ENCODE peak calls at places on chromosomes 13 and 19, in five cellular contexts. O is stomach, N is cardiac muscle cell, E is activated B cell treated with CpG ODN at 0.5 μM for 24 hours, P is colonic mucosa. U is an unnamed sample.

GRCh38 chr19:1016647-1017114 is 4.2 kb downstream of the TMEM259 start:
- DNase-seq in E (no peak), P (peak), O (no peak), N (no peak), U (no peak)

GRCh38 chr13:59038824-59039223 is 1124.9 kb downstream of the DIAPH3 start:
- DNase-seq in O (no peak), P (no peak), E (no peak), N (peak), U (no peak)

GRCh38 chr13:22198656-22199217 is 527.9 kb downstream of the FGF9 start:
- DNase-seq in E (no peak), P (no peak), O (no peak), N (no peak), U (no peak)

GRCh38 chr13:31930490-31930889 is 101.1 kb upstream of the FRY start:
- DNase-seq in P (no peak), N (no peak), E (no peak), O (no peak), U (no peak)

GRCh38 chr13:83065136-83065535 is 817.1 kb downstream of the SLITRK1 start:
- DNase-seq in P (no peak), O (no peak), N (peak), E (no peak), U (no peak)

GRCh38 chr13:97330448-97330847 is 103.5 kb upstream of the RAP2A start:
- DNase-seq in O (no peak), N (no peak), P (no peak), E (no peak), U (no peak)

GRCh38 chr13:111031531-111031961 is 83.6 kb upstream of the ARHGEF7 start:
- DNase-seq in N (peak), O (no peak), P (no peak), E (no peak), U (no peak)

GRCh38 chr13:73820688-73821087 is 313.5 kb downstream of the KLF12 start:
- DNase-seq in E (no peak), N (no peak), P (no peak), O (no peak), U (no peak)

GRCh38 chr13:99991806-99992242 is 10.2 kb downstream of the ZIC2 start:
- DNase-seq in E (no peak), N (no peak), O (no peak), P (no peak), U (no peak)

GRCh38 chr19:48830965-48831364 is 5.3 kb downstream of the HSD17B14 start:
- DNase-seq in P (no peak), O (no peak), E (no peak), N (no peak), U (no peak)

GRCh38 chr13:59259416-59260000 is 904.2 kb downstream of the DIAPH3 start:
- DNase-seq in E (no peak), O (no peak), N (no peak), P (no peak), U (no peak)

GRCh38 chr19:1241417-1242095 is at the start of gene ATP5F1D:
- DNase-seq in E (peak), O (peak), N (peak), P (peak), U (peak)

GRCh38 chr13:34730966-34731365 is 211.1 kb upstream of the NBEA start:
- DNase-seq in P (no peak), O (no peak), E (no peak), N (no peak), U (no peak)

GRCh38 chr19:14089662-14090508 is 666 bp downstream of the SAMD1 start:
- DNase-seq in E (peak), N (peak), P (no peak), O (peak), U (peak)

GRCh38 chr13:33453911-33454310 is 168.4 kb upstream of the STARD13 start:
- DNase-seq in O (no peak), N (no peak), P (no peak), E (no peak), U (no peak)

GRCh38 chr13:105984236-105984635 is 551.2 kb downstream of the EFNB2 start:
- DNase-seq in P (no peak), N (no peak), O (no peak), E (no peak), U (no peak)

GRCh38 chr13:61255035-61255796 is 160.4 kb downstream of the PCDH20 start:
- DNase-seq in P (no peak), E (no peak), O (no peak), N (peak), U (no peak)

GRCh38 chr19:54653181-54653809 is 9.5 kb upstream of the LILRB4 start:
- DNase-seq in O (no peak), E (no peak), P (no peak), N (peak), U (peak)

GRCh38 chr13:91406619-91407018 is 8.2 kb downstream of the GPC5 start:
- DNase-seq in O (no peak), P (no peak), N (peak), E (no peak), U (peak)

GRCh38 chr13:26555413-26555812 is 2.1 kb upstream of the WASF3 start:
- DNase-seq in E (no peak), O (no peak), P (no peak), N (no peak), U (no peak)

GRCh38 chr19:58089846-58090245 is 8.2 kb downstream of the ZSCAN18 start:
- DNase-seq in E (no peak), O (no peak), P (no peak), N (no peak), U (no peak)

GRCh38 chr19:11848594-11849263 is at the start of gene ZNF439:
- DNase-seq in O (peak), N (peak), E (peak), P (peak), U (peak)

GRCh38 chr13:42485272-42485671 is 88.7 kb upstream of the TNFSF11 start:
- DNase-seq in P (no peak), E (no peak), N (no peak), O (no peak), U (no peak)

GRCh38 chr19:4547303-4548237 is 7.7 kb upstream of the LRG1 start:
- DNase-seq in N (peak), E (no peak), O (peak), P (peak), U (no peak)
- TF ChIP-seq CTCF in N (peak), E (no peak), O (no peak), P (peak), U (peak)

DNA sequence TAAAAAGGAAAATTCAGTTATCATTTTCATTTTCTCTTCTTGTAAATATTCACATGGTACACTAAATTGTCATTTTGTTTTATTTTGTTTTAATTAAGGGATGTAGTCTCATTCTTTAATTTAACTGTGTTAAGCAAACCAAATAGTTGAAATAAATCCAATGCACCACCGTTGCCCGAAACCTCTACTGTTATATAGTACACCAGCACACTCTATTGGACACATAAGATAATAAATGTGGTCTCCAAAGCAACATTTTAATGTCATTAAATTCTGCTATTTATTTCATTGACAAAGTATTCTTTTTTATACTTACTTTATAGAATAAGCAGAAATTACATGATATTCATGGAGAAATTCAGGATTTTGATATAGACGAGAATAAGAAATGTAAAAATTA is 156.4 kb upstream of the FREM2 start:
- DNase-seq in N (peak), O (no peak), P (no peak), E (no peak), U (no peak)
- TF ChIP-seq CTCF in N (peak), O (no peak), P (no peak), E (no peak), U (peak)

DNA sequence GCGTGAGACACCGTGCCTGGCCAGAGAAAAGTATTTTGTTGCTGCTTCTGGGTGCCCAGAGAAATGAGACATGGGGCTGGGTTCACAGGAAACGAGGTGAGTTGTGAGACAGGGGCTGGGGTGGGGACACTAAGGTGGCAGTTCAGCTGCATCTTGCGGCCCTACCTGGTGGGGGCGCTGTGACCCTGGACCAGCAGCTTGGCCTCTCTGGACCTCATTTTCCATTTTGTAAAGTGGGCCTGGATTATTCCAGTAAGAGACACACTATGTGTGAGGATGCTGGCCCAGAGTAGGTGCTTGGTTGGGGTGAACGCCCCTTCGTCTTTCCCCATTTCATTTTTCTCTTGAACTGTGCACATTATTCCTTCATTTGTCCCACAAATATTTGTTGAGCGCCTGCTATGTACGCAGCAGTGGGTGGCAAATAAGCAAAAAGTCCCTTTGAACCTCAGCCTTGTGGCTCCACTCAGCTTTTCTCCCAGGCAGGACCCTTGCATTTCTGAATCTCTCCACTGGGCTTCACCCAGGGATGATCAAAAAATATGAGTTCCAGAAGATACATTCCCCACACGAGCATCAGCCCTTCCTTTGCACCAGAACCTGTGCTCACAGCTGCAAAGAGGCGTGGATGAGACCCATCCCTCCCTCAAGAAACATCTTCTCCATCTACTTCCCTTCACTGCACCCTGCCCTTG is 26.6 kb upstream of the OR10H1 start:
- DNase-seq in O (no peak), N (no peak), E (no peak), P (no peak), U (no peak)
- TF ChIP-seq CTCF in O (no peak), N (no peak), E (no peak), P (no peak), U (no peak)

DNA sequence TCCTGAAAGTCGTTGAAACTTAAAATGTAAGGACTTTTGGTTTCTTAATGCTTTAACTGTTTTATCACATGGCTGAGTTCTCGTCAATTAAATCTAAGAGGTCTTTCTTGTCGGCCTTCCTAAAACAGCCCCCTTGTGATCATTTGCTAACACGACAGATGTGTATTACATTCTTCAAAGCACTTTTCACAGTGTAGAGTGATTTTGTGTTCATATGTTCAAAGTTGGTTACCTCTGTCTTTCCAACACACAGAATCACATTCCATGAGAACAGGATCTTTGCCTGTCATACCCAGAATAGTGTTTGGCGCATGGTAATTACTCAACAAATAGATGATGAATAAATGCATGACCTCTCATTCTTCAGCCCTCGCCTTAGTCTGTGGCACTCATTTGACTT is 1.1 kb downstream of the GTF2F2 start:
- DNase-seq in O (no peak), N (peak), P (no peak), E (no peak), U (no peak)
- TF ChIP-seq CTCF in O (no peak), N (peak), P (no peak), E (no peak), U (no peak)

GRCh38 chr19:18063463-18063862 is 23.3 kb downstream of the IL12RB1 start:
- DNase-seq in O (no peak), E (no peak), N (no peak), P (no peak), U (no peak)
- TF ChIP-seq CTCF in O (no peak), E (no peak), N (peak), P (no peak), U (no peak)

DNA sequence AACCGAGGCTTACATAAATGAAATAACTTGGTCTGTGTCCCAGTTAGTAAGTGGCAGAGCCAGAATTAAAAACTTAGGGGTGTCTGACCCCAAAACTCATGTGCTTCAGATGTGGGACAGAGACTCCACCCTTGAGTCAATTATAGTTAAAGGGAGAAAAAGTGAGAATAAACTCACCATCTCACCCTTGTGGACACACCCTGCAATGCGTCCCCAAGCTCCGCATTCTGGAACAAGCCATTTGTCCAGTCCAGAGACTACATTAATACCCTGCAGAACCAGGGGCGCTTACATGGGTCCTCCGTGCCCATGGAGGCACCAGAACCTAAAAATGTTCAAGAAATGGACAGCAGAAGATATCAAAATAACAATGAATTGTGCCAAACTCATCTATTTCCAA is 207.0 kb upstream of the ZNF507 start:
- DNase-seq in N (no peak), E (no peak), P (no peak), O (no peak), U (no peak)
- TF ChIP-seq CTCF in N (no peak), E (no peak), P (no peak), O (no peak), U (no peak)

DNA sequence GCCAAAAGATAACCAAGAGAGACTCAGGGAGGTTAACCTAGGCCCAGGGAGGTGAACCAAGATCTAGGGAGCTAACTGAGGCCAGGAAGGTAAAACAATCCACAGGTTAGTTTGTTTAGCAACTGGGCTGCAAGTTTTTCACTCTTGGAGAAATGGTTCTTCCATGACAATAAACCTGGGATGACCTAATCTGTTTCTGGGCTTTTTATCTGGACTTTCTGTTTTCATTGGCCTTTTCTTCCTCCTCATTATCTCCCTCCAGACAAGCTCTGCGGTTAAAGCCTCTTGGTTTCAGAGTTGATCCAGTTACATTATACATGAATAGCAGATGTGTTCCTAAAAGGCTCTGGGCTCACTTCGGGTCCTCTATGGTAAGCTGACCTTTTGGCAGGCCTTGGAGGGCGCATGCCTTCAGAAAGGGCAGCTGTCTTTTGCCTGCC is 44.2 kb downstream of the PCDH8 start:
- DNase-seq in P (no peak), N (peak), O (no peak), E (no peak), U (no peak)
- TF ChIP-seq CTCF in P (no peak), N (no peak), O (no peak), E (no peak), U (no peak)

GRCh38 chr19:3440082-3440481 is 40.2 kb downstream of the SMIM24 start:
- DNase-seq in E (peak), O (peak), N (peak), P (peak), U (peak)
- TF ChIP-seq CTCF in E (no peak), O (peak), N (peak), P (peak), U (peak)

U was measured in GM10248.